ENCODE peak calls at places on chromosomes 3 and 15, in four cellular contexts. Q is GM12891, T is K562, E is GM12878. K is an unnamed sample.

GRCh38 chr3:118943597-118943996 is 91.0 kb downstream of the IGSF11 start:
- DNase-seq in T (peak), Q (no peak), E (no peak), K (no peak)

GRCh38 chr3:142987080-142987700 is 14.2 kb upstream of the U2SURP start:
- DNase-seq in Q (no peak), T (peak), E (no peak), K (no peak)

GRCh38 chr3:189458536-189458935 is 172.7 kb upstream of the TP63 start:
- DNase-seq in T (no peak), Q (no peak), E (no peak), K (no peak)

GRCh38 chr3:41248525-41248924 is 49.2 kb downstream of the CTNNB1 start:
- DNase-seq in E (no peak), Q (no peak), T (no peak), K (no peak)

GRCh38 chr15:36399276-36399675 is 180.2 kb upstream of the CDIN1 start:
- DNase-seq in Q (no peak), T (no peak), E (no peak), K (no peak)

GRCh38 chr3:8742921-8743605 is 9.5 kb downstream of the CAV3 start:
- DNase-seq in Q (no peak), E (no peak), T (no peak), K (no peak)

GRCh38 chr3:61626484-61626883 is 65.1 kb downstream of the PTPRG start:
- DNase-seq in T (no peak), E (no peak), Q (no peak), K (no peak)

GRCh38 chr3:185503467-185503975 is 4.7 kb upstream of the TMEM41A start:
- DNase-seq in Q (no peak), T (peak), E (no peak), K (no peak)

GRCh38 chr15:60507596-60508424 is 28.9 kb upstream of the ICE2 start:
- DNase-seq in E (peak), Q (peak), T (peak), K (no peak)

GRCh38 chr3:126394179-126394976 is at the start of gene CFAP100:
- DNase-seq in E (no peak), T (no peak), Q (no peak), K (no peak)

GRCh38 chr3:166351461-166351860 is 514.2 kb upstream of the BCHE start:
- DNase-seq in T (no peak), E (no peak), Q (no peak), K (no peak)

GRCh38 chr3:178146406-178146831 is 389.8 kb upstream of the KCNMB2 start:
- DNase-seq in E (no peak), T (no peak), Q (no peak), K (no peak)

GRCh38 chr3:179973931-179974361 is 62.8 kb downstream of the PEX5L start:
- DNase-seq in E (no peak), Q (no peak), T (no peak), K (no peak)

GRCh38 chr3:58666683-58667082 is at the start of gene FAM3D:
- DNase-seq in Q (no peak), T (no peak), E (no peak), K (peak)

GRCh38 chr3:13288732-13289718 is 131.1 kb downstream of the NUP210 start:
- DNase-seq in T (no peak), Q (no peak), E (no peak), K (no peak)

GRCh38 chr15:32683906-32684584 is 33.8 kb upstream of the GREM1 start:
- DNase-seq in T (no peak), E (no peak), Q (no peak), K (peak)

GRCh38 chr3:133940536-133940935 is 44.9 kb upstream of the RAB6B start:
- DNase-seq in E (no peak), Q (no peak), T (no peak), K (no peak)

GRCh38 chr3:42497009-42497731 is 5.3 kb upstream of the VIPR1 start:
- DNase-seq in E (no peak), Q (no peak), T (no peak), K (no peak)

GRCh38 chr3:37605754-37606153 is 255.9 kb upstream of the CTDSPL start:
- DNase-seq in T (no peak), E (no peak), Q (no peak), K (no peak)

GRCh38 chr15:89114974-89115373 is 26.7 kb downstream of the ABHD2 start:
- DNase-seq in E (no peak), T (no peak), Q (no peak), K (no peak)

GRCh38 chr3:133620066-133620784 is 41.5 kb downstream of the TOPBP1 start:
- DNase-seq in T (no peak), E (peak), Q (peak), K (no peak)

GRCh38 chr15:60179786-60180391 is 175.8 kb downstream of the FOXB1 start:
- DNase-seq in T (peak), Q (no peak), E (peak), K (no peak)

GRCh38 chr3:27521179-27521871 is 37.1 kb upstream of the SLC4A7 start:
- DNase-seq in T (no peak), E (no peak), Q (no peak), K (peak)

GRCh38 chr3:9809239-9809614 is 835 bp upstream of the TTLL3 start:
- DNase-seq in E (no peak), T (no peak), Q (no peak), K (no peak)

GRCh38 chr3:29057326-29057725 is 223.5 kb upstream of the RBMS3 start:
- DNase-seq in T (no peak), Q (no peak), E (no peak), K (no peak)

GRCh38 chr3:102529452-102529851 is 94.6 kb downstream of the ZPLD1 start:
- DNase-seq in T (no peak), E (no peak), Q (no peak), K (no peak)

GRCh38 chr3:39107056-39107873 is at the start of the genes GORASP1 and TTC21A:
- DNase-seq in T (peak), Q (peak), E (no peak), K (peak)

GRCh38 chr3:134601539-134602439 is 49.0 kb downstream of the KY start:
- DNase-seq in Q (no peak), E (no peak), T (peak), K (no peak)

GRCh38 chr15:87477759-87478687 is 778.5 kb downstream of the NTRK3 start:
- DNase-seq in Q (no peak), E (no peak), T (peak), K (no peak)

GRCh38 chr3:183341545-183342288 is 86.7 kb downstream of the MCF2L2 start:
- DNase-seq in Q (no peak), T (no peak), E (no peak), K (no peak)

GRCh38 chr3:114351123-114351821 is 57.4 kb downstream of the TIGIT start:
- DNase-seq in E (no peak), Q (no peak), T (no peak), K (no peak)

GRCh38 chr15:52050416-52050815 is 31.4 kb downstream of the MAPK6 start:
- DNase-seq in Q (no peak), E (no peak), T (no peak), K (no peak)

GRCh38 chr3:145243875-145244274 is 917.1 kb downstream of the PLOD2 start:
- DNase-seq in Q (no peak), E (no peak), T (no peak), K (no peak)

GRCh38 chr3:183265157-183265642 is 12.1 kb downstream of the B3GNT5 start:
- DNase-seq in T (no peak), E (no peak), Q (no peak), K (peak)

GRCh38 chr3:174221155-174221554 is 638.0 kb upstream of the NAALADL2 start:
- DNase-seq in Q (no peak), E (no peak), T (no peak), K (no peak)

GRCh38 chr3:14319654-14320182 is 82.7 kb upstream of the SLC6A6 start:
- DNase-seq in T (peak), E (peak), Q (peak), K (peak)

GRCh38 chr3:33664195-33664594 is 53.9 kb downstream of the CLASP2 start:
- DNase-seq in E (no peak), Q (no peak), T (peak), K (peak)

GRCh38 chr3:101081990-101082389 is 88.8 kb upstream of the ABI3BP start:
- DNase-seq in E (no peak), T (no peak), Q (no peak), K (no peak)

GRCh38 chr15:32651229-32651837 is 9.8 kb downstream of the SCG5 start:
- DNase-seq in E (no peak), Q (peak), T (peak), K (peak)

GRCh38 chr3:44867421-44868111 is 5.9 kb downstream of the TMEM42 start:
- DNase-seq in E (no peak), T (no peak), Q (no peak), K (no peak)

GRCh38 chr3:44860117-44860516 is 1.6 kb upstream of the TMEM42 start:
- DNase-seq in E (no peak), Q (no peak), T (no peak), K (no peak)

GRCh38 chr3:44865272-44866005 is 3.7 kb downstream of the TMEM42 start:
- DNase-seq in E (no peak), Q (no peak), T (no peak), K (no peak)

GRCh38 chr3:44862221-44862637 is 517 bp downstream of the TMEM42 start:
- DNase-seq in Q (no peak), T (no peak), E (no peak), K (peak)

DNA sequence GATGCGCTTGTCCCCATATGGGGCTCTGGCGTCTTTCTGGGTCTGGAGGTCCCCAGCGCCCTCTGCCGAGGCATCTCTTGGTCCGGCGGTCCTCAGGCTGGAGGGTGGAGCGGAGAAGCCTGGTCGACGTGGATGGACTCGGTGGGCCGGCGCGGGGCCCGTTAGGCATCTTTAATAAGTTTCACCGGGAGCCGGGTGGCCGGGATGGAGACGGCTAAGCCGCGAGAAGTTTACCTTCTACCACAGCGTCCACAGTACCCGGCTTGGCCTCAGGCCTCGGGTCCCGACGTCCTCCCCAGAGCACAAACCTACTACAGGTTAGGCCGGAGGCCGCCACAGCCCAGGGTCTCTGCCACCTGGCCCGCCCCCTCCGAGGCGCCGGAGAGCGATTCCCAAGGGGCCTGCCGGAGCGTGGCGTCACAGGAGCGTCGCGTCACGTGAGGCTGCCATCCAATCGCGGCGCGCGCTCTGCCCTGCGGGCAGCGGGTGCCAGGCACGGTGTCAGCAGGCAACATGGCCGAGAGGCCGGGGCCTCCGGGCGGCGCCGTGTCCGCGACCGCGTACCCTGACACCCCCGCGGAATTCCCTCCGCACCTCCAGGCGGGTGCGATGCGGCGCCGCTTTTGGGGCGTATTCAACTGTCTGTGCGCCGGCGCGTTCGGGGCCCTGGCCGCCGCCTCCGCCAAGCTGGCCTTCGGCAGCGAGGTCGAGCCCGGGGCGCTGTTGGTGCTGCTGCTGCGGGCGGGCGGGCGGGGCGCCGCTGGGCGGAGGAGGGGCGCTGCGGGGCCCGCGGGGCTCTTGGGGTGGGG is at the start of gene TMEM42:
- DNase-seq in Q (peak), T (no peak), E (peak), K (peak)
- TF ChIP-seq SPI1 in Q (no peak), T (no peak), E (no peak), K (no peak)

DNA sequence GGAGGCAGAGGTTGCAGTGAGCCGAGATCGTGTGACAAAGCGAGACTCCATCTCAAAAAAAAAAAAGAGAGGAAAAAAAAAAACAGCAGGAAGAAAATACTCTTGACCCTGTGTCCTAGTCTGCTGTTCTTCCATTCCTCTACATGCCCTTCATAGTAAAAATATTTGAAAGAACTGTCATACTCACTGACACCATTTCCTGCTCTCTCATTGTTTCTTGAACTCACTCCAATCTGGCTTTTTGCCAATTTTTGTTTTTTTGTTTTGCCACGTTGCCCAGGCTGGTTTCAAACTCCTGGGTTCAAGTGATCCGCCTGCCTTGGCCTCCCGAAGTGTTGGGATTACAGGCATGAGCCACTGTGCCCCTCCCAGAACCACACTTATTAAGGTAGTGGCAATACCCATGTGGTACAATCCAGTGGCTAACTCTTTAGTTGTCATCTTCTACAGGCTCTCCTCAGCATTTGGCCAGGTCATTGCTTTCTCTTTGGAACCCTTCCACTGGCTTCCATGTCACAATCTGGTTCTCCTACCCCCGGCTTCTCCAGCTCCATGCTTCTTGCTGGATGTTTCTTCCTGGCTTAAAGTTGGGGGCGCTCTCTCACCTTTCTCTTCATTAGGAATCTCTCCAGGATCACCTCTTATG is 238.2 kb upstream of the C2CD4B start:
- DNase-seq in E (no peak), Q (no peak), T (no peak), K (no peak)
- TF ChIP-seq SPI1 in E (no peak), Q (no peak), T (no peak), K (no peak)

DNA sequence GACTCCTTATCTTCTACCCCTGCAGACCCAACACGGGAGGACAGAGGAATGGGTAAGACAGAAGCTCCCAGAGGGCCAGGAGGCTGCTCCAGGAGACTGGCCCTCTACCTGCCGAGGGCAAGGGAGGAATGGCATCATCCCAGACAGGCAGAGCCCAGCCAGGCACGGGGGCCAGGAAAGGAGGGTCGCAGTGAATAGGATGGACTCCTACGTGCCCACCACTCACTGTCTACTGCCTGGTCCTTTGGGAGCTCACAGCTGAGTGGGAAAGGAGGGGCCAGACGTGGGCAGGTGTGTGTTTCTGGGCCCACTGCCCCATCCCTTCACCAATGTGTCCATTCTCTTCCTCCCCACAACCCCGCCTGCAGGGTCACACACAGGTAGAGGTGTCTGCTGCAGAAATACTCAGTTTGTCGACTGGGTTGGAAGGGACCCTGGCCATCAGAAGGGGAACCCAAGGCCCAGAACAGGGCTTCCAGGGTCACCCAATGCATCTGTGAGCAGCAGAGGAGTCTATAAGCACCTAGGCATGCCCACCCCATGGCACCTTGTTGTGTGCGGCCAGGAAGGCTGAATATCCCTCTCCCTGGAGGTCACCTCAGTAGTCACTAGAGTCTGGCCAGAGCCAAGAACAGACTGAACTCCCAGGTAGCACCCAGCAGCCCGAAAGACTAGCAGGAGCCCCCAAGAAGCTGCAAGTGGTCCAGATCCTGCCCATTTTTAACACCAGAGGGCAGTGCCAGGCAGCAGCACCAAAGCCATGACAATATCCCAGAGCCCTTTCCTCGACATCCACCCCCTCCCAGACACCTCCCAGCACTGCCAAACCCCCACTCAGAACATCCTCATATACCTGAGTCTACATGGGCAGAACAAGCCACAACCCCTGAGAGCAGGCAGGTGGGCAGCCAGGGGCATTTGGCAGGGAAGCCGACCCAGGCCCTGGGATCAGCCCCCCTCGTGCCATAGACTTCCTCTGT is 24.0 kb downstream of the TKT start:
- DNase-seq in T (no peak), E (no peak), Q (no peak), K (no peak)
- TF ChIP-seq SPI1 in T (no peak), E (no peak), Q (no peak), K (no peak)

GRCh38 chr3:129343643-129344360 is 65.1 kb downstream of the HMCES start:
- DNase-seq in Q (peak), T (peak), E (no peak), K (peak)
- TF ChIP-seq SPI1 in Q (no peak), T (no peak), E (no peak), K (no peak)

K was measured in HL-60.